ENCODE peak calls at places on chromosomes 16 and 17, in six cellular contexts. F is heart left ventricle, Q is HCT116, L is IMR-90, C is body of pancreas, J is A549. H is an unnamed sample.

GRCh38 chr17:82297280-82297803 is 20.1 kb downstream of the CD7 start:
- ATAC-seq in F (peak), Q (peak), L (no peak), C (peak), J (peak), H (peak)

GRCh38 chr17:77869041-77869595 is 89.4 kb upstream of the TNRC6C start:
- ATAC-seq in F (no peak), Q (no peak), L (no peak), C (no peak), J (no peak), H (no peak)

GRCh38 chr16:16143038-16143763 is 80.1 kb downstream of the ABCC6 start:
- ATAC-seq in F (no peak), Q (peak), L (no peak), C (no peak), J (peak), H (no peak)

GRCh38 chr17:16002708-16003265 is 3.2 kb downstream of the TTC19 start:
- ATAC-seq in F (no peak), Q (no peak), L (no peak), C (no peak), J (no peak), H (no peak)

GRCh38 chr17:8875416-8875815 is 7.9 kb upstream of the PIK3R6 start:
- ATAC-seq in F (no peak), Q (no peak), L (no peak), C (no peak), J (peak), H (no peak)

GRCh38 chr16:48602357-48603014 is 7.5 kb downstream of the N4BP1 start:
- ATAC-seq in F (no peak), Q (no peak), L (no peak), C (no peak), J (no peak), H (no peak)

GRCh38 chr17:9219631-9220415 is 198.5 kb downstream of the NTN1 start:
- ATAC-seq in F (no peak), Q (no peak), L (no peak), C (no peak), J (no peak), H (no peak)

GRCh38 chr16:16062023-16062932 is 112.9 kb downstream of the ABCC1 start:
- ATAC-seq in F (peak), Q (no peak), L (no peak), C (no peak), J (no peak), H (peak)

GRCh38 chr17:32777436-32777835 is 99.5 kb downstream of the MYO1D start:
- ATAC-seq in F (no peak), Q (no peak), L (peak), C (no peak), J (peak), H (no peak)

GRCh38 chr17:36151891-36152638 is 24.4 kb downstream of the TBC1D3B start:
- ATAC-seq in F (no peak), Q (no peak), L (no peak), C (no peak), J (no peak), H (no peak)

GRCh38 chr17:2071421-2072281 is 16.7 kb downstream of the HIC1 start:
- ATAC-seq in F (peak), Q (no peak), L (peak), C (peak), J (no peak), H (peak)

GRCh38 chr16:48086422-48086821 is 69.4 kb downstream of the ABCC12 start:
- ATAC-seq in F (peak), Q (no peak), L (no peak), C (no peak), J (no peak), H (no peak)

GRCh38 chr17:74519951-74520553 is 11.2 kb downstream of the CD300LB start:
- ATAC-seq in F (peak), Q (no peak), L (no peak), C (no peak), J (no peak), H (peak)

GRCh38 chr17:16106161-16106891 is 106.7 kb downstream of the TTC19 start:
- ATAC-seq in F (peak), Q (no peak), L (peak), C (peak), J (no peak), H (peak)

GRCh38 chr16:68792465-68793324 is 50.6 kb upstream of the TANGO6 start:
- ATAC-seq in F (no peak), Q (no peak), L (peak), C (peak), J (peak), H (no peak)

GRCh38 chr16:88854306-88855111 is 2.2 kb downstream of the GALNS start:
- ATAC-seq in F (no peak), Q (no peak), L (no peak), C (no peak), J (no peak), H (no peak)

GRCh38 chr16:23244122-23244521 is 58.0 kb upstream of the SCNN1B start:
- ATAC-seq in F (no peak), Q (no peak), L (no peak), C (no peak), J (no peak), H (no peak)

GRCh38 chr17:4313482-4314114 is 49.8 kb upstream of the ANKFY1 start:
- ATAC-seq in F (peak), Q (no peak), L (peak), C (no peak), J (no peak), H (no peak)

GRCh38 chr16:14365200-14365851 is 264.7 kb downstream of the PARN start:
- ATAC-seq in F (no peak), Q (no peak), L (no peak), C (no peak), J (peak), H (no peak)

GRCh38 chr17:27601069-27601974 is 29.7 kb upstream of the LGALS9 start:
- ATAC-seq in F (peak), Q (peak), L (peak), C (peak), J (peak), H (peak)

GRCh38 chr17:8133398-8133797 is 9.5 kb upstream of the HES7 start:
- ATAC-seq in F (no peak), Q (peak), L (no peak), C (no peak), J (no peak), H (no peak)

GRCh38 chr16:17304814-17305169 is 166.0 kb downstream of the XYLT1 start:
- ATAC-seq in F (no peak), Q (no peak), L (peak), C (no peak), J (no peak), H (peak)

GRCh38 chr17:38636054-38636453 is 30.3 kb upstream of the SRCIN1 start:
- ATAC-seq in F (no peak), Q (peak), L (no peak), C (no peak), J (no peak), H (no peak)

GRCh38 chr16:51152691-51153261 is 1.7 kb upstream of the SALL1 start:
- ATAC-seq in F (no peak), Q (no peak), L (peak), C (no peak), J (no peak), H (no peak)

GRCh38 chr16:57735755-57736418 is at the start of gene KATNB1:
- ATAC-seq in F (no peak), Q (no peak), L (peak), C (peak), J (peak), H (peak)

GRCh38 chr17:2022647-2023046 is 2.5 kb downstream of the RTN4RL1 start:
- ATAC-seq in F (no peak), Q (no peak), L (no peak), C (no peak), J (no peak), H (no peak)

GRCh38 chr16:29899516-29900101 is at the start of gene SEZ6L2:
- ATAC-seq in F (peak), Q (peak), L (peak), C (peak), J (peak), H (no peak)

GRCh38 chr17:1882836-1883235 is 53.0 kb downstream of the RPA1 start:
- ATAC-seq in F (no peak), Q (peak), L (no peak), C (no peak), J (peak), H (no peak)

GRCh38 chr17:61227866-61228265 is 171.8 kb upstream of the TBX2 start:
- ATAC-seq in F (no peak), Q (no peak), L (no peak), C (no peak), J (no peak), H (no peak)

GRCh38 chr16:2699791-2700600 is 17.7 kb downstream of the KCTD5 start:
- ATAC-seq in F (no peak), Q (no peak), L (no peak), C (no peak), J (no peak), H (no peak)
- TF ChIP-seq POLR2A in F (no peak), Q (no peak), L (no peak), C (no peak), J (no peak), H (no peak)

DNA sequence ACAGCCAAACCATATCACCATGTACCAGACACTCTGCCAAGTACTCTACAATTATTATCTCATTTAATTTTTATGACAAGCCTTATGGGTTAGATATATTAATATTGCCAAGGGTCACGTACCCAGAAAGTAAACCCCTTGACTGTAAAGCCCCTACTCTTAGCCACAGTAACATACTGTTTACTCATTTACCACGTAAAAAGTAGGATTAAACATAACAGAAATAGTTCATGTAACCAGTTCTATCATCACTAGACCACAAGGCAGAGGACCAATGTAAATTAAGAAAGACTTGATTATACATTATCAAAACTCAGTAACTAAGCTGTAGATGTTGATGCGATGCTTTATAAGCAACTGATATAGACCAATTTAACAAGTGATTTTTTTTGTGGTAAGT is 101.5 kb upstream of the CNTNAP4 start:
- ATAC-seq in F (no peak), Q (no peak), L (no peak), C (no peak), J (no peak), H (no peak)
- TF ChIP-seq CTCF in F (no peak), Q (no peak), L (no peak), C (no peak), J (no peak), H (no peak)

DNA sequence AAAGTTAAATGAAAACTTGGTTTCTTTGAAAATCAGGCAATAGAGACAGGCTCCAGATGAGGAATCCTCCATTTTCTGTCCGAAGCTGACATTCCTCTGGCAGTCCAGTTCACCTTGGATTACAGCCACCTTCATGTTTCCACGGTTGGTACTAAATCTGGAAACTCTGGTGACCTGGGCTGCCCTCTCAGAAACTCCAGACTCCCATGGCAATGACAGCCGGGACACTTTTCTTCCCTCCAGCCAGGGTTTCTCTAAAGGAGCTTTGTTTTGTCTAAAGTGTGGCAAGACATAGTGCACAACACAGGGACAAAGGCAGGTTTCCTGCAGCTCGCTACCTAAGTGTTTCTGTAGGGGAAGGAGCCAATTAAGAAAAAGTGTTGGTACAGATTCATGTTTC is 36.0 kb downstream of the CLUAP1 start:
- ATAC-seq in F (peak), Q (no peak), L (peak), C (no peak), J (no peak), H (peak)
- H3K27ac ChIP-seq in F (no peak), Q (no peak), L (peak), C (no peak), J (no peak), H (peak)

DNA sequence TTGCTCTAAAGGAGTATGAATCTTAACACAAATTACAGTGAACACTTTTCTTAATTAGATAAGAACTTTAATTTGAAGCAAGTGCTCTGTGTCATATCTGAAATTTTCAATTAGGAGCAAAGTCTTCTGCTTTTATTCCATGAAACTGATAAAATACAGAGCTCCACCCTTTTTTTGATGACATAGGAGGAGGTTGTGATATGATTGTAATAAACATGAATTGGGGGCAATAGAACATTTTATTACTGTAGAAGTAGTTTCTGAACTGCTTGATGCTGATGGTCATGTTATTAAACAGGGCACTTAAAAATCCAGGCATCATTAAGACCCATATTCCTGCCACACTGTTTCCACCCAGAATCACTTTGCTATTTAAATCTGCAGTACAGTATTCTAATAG is 1.1 kb downstream of the KRT20 start:
- ATAC-seq in F (no peak), Q (no peak), L (no peak), C (no peak), J (no peak), H (no peak)
- TF ChIP-seq POLR2A in F (no peak), Q (no peak), L (no peak), C (no peak), J (no peak), H (no peak)

GRCh38 chr16:46801428-46802049 is 29.4 kb downstream of the C16orf87 start:
- ATAC-seq in F (peak), Q (peak), L (peak), C (no peak), J (peak), H (no peak)
- TF ChIP-seq CTCF in F (peak), Q (peak), L (peak), C (peak), J (peak), H (peak)

GRCh38 chr16:19183187-19183586 is 15.1 kb downstream of the SYT17 start:
- ATAC-seq in F (no peak), Q (no peak), L (no peak), C (no peak), J (no peak), H (no peak)

GRCh38 chr16:19186403-19186802 is 18.4 kb downstream of the SYT17 start:
- ATAC-seq in F (no peak), Q (no peak), L (no peak), C (no peak), J (no peak), H (no peak)

GRCh38 chr16:19182487-19182886 is 14.4 kb downstream of the SYT17 start:
- ATAC-seq in F (no peak), Q (no peak), L (no peak), C (no peak), J (no peak), H (no peak)

GRCh38 chr16:19185510-19185851 is 17.4 kb downstream of the SYT17 start:
- ATAC-seq in F (no peak), Q (no peak), L (no peak), C (no peak), J (no peak), H (no peak)

GRCh38 chr16:19184823-19185509 is 16.9 kb downstream of the SYT17 start:
- ATAC-seq in F (peak), Q (no peak), L (no peak), C (peak), J (no peak), H (no peak)
- H3K27ac ChIP-seq in F (no peak), Q (no peak), L (no peak), C (peak), J (peak), H (no peak)

DNA sequence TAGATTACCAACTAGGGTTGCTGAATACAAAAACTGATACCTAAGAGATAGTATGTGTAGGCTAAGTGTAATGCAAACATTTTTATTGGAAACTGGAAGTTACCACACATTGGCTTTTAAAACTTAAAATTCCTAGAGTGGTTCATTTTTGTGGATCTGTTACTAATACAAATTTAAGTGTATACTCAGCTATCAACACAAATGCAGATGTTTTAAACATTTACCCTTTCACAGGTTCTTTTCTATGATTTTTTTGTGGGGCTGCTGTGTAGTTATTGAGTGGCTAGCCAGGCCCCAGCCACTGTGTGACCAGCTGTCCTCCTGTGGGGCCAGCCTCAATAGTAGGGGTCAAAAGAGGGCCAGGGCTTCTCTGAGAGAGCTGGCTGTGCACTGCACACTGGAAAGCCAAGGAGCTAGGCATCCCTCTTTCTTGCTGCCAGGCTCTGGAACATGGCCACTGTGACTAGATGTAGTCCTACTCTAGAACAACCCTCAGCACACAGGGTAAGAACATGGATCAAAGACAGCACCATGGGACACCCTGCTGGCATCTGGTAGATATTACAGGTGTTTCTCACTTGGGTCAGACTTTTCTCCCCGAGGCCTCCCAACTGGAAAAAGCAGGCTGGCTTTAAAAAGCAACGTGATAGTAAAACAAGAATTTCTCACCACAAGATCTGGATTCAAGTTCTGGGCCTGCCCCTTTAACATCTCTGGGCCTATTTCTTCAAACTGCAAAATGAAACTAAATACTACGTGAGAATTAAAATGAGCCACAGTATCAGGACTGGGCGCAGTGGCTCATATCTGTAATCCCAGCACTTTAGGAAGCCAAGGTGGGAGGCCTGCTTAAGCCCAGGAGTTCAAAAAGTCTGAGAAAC is 7.3 kb upstream of the VEZF1 start:
- ATAC-seq in F (peak), Q (peak), L (peak), C (peak), J (peak), H (peak)
- TF ChIP-seq POLR2A in F (no peak), Q (no peak), L (no peak), C (peak), J (no peak), H (no peak)

GRCh38 chr17:64497565-64498035 is 746 bp upstream of the POLG2 start:
- ATAC-seq in F (no peak), Q (peak), L (no peak), C (no peak), J (peak), H (no peak)
- TF ChIP-seq CTCF in F (no peak), Q (no peak), L (no peak), C (no peak), J (peak), H (no peak)

GRCh38 chr16:10741844-10742243 is 1.8 kb upstream of the NUBP1 start:
- ATAC-seq in F (peak), Q (no peak), L (no peak), C (no peak), J (no peak), H (no peak)
- H3K27ac ChIP-seq in F (peak), Q (no peak), L (no peak), C (peak), J (no peak), H (no peak)

GRCh38 chr16:87853411-87854052 is 15.8 kb downstream of the SLC7A5 start:
- ATAC-seq in F (peak), Q (peak), L (peak), C (peak), J (peak), H (peak)
- TF ChIP-seq POLR2A in F (peak), Q (peak), L (peak), C (peak), J (peak), H (peak)

H was measured in gastroesophageal sphincter.